ENCODE peak calls at places on chromosomes 12 and 14, in five cellular contexts. N is H1, H is heart left ventricle, V is adrenal gland, R is transverse colon. I is an unnamed sample. For H3K4me1, the result is how much of the 10 kb centered on the place peaks cover.

GRCh38 chr12:11705010-11705409 is 55.5 kb downstream of the ETV6 start:
- DNase-seq in N (no peak), V (peak), R (no peak), H (no peak), I (no peak)

GRCh38 chr12:123363385-123363742 is 1.3 kb downstream of the SBNO1 start:
- DNase-seq in N (no peak), V (no peak), R (no peak), H (no peak), I (no peak)

GRCh38 chr12:123723765-123724164 is 11.6 kb downstream of the ATP6V0A2 start:
- DNase-seq in V (no peak), N (no peak), H (no peak), R (no peak), I (no peak)

GRCh38 chr12:101700299-101700820 is 2.9 kb downstream of the CHPT1 start:
- DNase-seq in N (no peak), H (no peak), V (no peak), R (no peak), I (no peak)

GRCh38 chr12:121858662-121859572 is at the start of gene HPD:
- DNase-seq in R (peak), H (peak), N (no peak), V (peak), I (peak)

GRCh38 chr14:99619873-99620834 is 16.1 kb upstream of the CCDC85C start:
- DNase-seq in N (no peak), R (no peak), V (no peak), H (no peak), I (no peak)

GRCh38 chr12:15590180-15590826 is 198.9 kb downstream of the EPS8 start:
- DNase-seq in H (peak), V (peak), N (peak), R (peak), I (peak)

GRCh38 chr12:114316076-114316475 is 89.9 kb downstream of the TBX5 start:
- DNase-seq in N (peak), V (no peak), R (no peak), H (no peak), I (no peak)

GRCh38 chr12:51085757-51086156 is 2.4 kb upstream of the CSRNP2 start:
- DNase-seq in H (no peak), N (no peak), R (no peak), V (no peak), I (no peak)

GRCh38 chr12:13390381-13390856 is 193.9 kb downstream of the EMP1 start:
- DNase-seq in H (peak), N (no peak), V (peak), R (peak), I (peak)

GRCh38 chr14:102929349-102930137 is 7.1 kb downstream of the AMN start:
- DNase-seq in R (peak), H (no peak), V (no peak), N (no peak), I (no peak)

GRCh38 chr12:127886821-127887220 is 380.1 kb upstream of the TMEM132C start:
- DNase-seq in H (no peak), R (no peak), N (no peak), V (no peak), I (no peak)

GRCh38 chr12:25189656-25190055 is 5.3 kb downstream of the DNAI7 start:
- DNase-seq in V (no peak), R (no peak), H (no peak), N (no peak), I (no peak)

GRCh38 chr14:54622189-54622958 is 55.4 kb downstream of the SAMD4A start:
- DNase-seq in R (no peak), V (no peak), N (no peak), H (no peak), I (no peak)

GRCh38 chr14:38150075-38150474 is 57.6 kb upstream of the SSTR1 start:
- DNase-seq in V (no peak), R (no peak), N (no peak), H (no peak), I (no peak)

GRCh38 chr12:52074656-52075408 is 4.7 kb upstream of the SMIM41 start:
- DNase-seq in N (no peak), R (no peak), V (no peak), H (no peak), I (no peak)

GRCh38 chr14:68794856-68795601 is 2.2 kb upstream of the ZFP36L1 start:
- DNase-seq in N (no peak), H (no peak), V (peak), R (peak), I (peak)

GRCh38 chr14:100471451-100472093 is 115.6 kb downstream of the BEGAIN start:
- DNase-seq in V (no peak), R (no peak), H (no peak), N (no peak), I (no peak)

GRCh38 chr14:91947196-91948184 is at the start of gene FBLN5:
- DNase-seq in N (peak), R (peak), H (peak), V (peak), I (peak)

GRCh38 chr12:75994069-75994740 is 37.4 kb downstream of the PHLDA1 start:
- DNase-seq in N (no peak), V (no peak), R (no peak), H (no peak), I (no peak)

GRCh38 chr14:38197761-38198345 is 9.9 kb upstream of the SSTR1 start:
- DNase-seq in V (no peak), H (no peak), N (no peak), R (no peak), I (no peak)

GRCh38 chr14:102898776-102899515 is 23.5 kb upstream of the AMN start:
- DNase-seq in V (no peak), R (peak), H (no peak), N (no peak), I (no peak)

GRCh38 chr14:53001787-53002378 is 51.0 kb upstream of the FERMT2 start:
- DNase-seq in H (peak), N (no peak), V (no peak), R (no peak), I (no peak)

GRCh38 chr14:24219080-24219479 is 3.2 kb upstream of the MDP1 start:
- DNase-seq in V (no peak), N (no peak), H (no peak), R (no peak), I (no peak)

GRCh38 chr12:47193066-47193465 is 113.3 kb upstream of the AMIGO2 start:
- DNase-seq in V (no peak), N (no peak), R (no peak), H (no peak), I (no peak)

GRCh38 chr14:93108105-93108504 is 7.6 kb downstream of the ITPK1 start:
- DNase-seq in V (no peak), N (no peak), R (no peak), H (no peak), I (no peak)

GRCh38 chr12:2052861-2053674 is at the start of gene CACNA1C:
- DNase-seq in V (peak), H (peak), R (peak), N (no peak), I (peak)

GRCh38 chr14:50373959-50374358 is 22.7 kb downstream of the CDKL1 start:
- DNase-seq in H (no peak), R (no peak), V (no peak), N (no peak), I (no peak)

GRCh38 chr14:28830115-28830534 is 63.5 kb downstream of the FOXG1 start:
- DNase-seq in H (no peak), R (no peak), N (no peak), V (no peak), I (peak)

DNA sequence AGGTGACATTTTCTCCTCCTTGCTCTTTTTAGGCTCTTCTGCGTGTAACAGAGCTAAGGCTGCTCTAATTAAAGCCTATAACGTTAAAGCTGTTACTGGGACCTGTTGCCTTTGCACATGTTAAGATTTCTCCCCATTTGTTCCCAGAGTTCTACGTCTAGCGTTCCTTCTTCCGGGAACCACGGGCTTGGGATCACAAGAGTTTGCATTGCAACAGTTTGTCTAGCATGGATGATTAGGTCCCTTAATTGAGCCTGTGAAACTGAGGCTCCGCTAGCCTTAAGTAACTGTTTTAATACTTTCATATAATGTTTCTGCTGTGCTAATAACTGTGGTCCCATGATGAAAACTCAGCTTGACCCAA is 16.7 kb upstream of the LYZ start:
- DNase-seq in N (no peak), V (no peak), R (peak), H (no peak), I (no peak)
- TF ChIP-seq POLR2A in N (no peak), V (no peak), R (no peak), H (no peak), I (no peak)

GRCh38 chr12:30926243-30927209 is at the start of gene TSPAN11:
- DNase-seq in N (peak), R (no peak), V (no peak), H (peak), I (peak)
- H3K27ac ChIP-seq in N (no peak), R (peak), V (no peak), H (peak), I (no peak)

GRCh38 chr12:5087831-5088554 is 44.3 kb downstream of the KCNA5 start:
- DNase-seq in H (no peak), V (no peak), N (no peak), R (no peak), I (no peak)
- H3K4me1 ChIP-seq in H (under half), V (under half), N (under half), R (under half), I (under half)

GRCh38 chr14:75275598-75275997 is 3.0 kb upstream of the FOS start:
- DNase-seq in N (no peak), V (no peak), H (no peak), R (no peak), I (no peak)

GRCh38 chr14:75279153-75279738 is 618 bp downstream of the FOS start:
- DNase-seq in V (peak), R (peak), N (no peak), H (peak), I (peak)

GRCh38 chr14:75277796-75278421 is 719 bp upstream of the FOS start:
- DNase-seq in R (no peak), V (no peak), N (no peak), H (no peak), I (no peak)

GRCh38 chr14:75278422-75279152 is at the start of gene FOS:
- DNase-seq in N (no peak), H (peak), V (peak), R (peak), I (peak)

DNA sequence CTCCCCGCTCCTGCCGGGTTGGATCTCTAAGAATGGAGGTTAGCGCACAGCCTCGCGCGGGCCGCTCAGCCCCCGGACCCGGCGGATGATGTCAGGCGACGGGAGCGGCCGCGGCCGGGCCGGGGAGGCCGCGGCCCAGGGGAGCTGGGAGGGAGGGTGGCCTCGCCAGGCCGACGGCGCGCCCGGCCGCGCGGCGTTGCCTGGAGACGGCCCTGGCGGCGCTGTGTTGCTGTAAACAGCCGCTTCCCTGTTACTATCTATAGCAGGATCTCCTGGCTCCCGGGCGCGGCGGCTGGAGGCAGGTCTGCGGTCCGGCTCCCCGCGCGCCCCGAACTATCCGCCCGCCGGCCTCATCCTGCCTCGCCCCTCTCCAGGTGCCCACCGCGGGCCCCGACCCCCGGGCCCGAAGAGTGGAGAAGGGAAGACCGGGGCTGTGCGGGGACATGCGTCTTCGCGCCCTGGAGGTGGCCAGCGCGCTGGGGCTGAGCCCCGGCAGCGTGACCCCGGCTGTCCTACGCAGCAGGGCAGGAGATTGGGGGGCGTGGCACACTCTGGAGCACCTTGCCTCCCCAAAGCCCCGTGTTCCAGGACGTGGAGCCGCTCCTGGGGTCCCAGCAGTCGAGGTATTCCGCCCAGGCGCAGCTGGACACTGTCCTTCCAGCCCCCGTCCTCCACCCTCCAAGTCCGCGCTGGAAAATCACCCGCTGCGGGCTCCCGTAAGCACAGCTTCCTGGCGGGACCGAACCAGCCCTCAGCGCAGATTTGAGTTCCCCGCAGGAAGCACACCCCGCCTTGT is 1.4 kb upstream of the FOS start:
- DNase-seq in R (peak), V (peak), H (peak), N (no peak), I (peak)
- TF ChIP-seq POLR2A in R (peak), V (peak), H (peak), N (peak), I (no peak)

DNA sequence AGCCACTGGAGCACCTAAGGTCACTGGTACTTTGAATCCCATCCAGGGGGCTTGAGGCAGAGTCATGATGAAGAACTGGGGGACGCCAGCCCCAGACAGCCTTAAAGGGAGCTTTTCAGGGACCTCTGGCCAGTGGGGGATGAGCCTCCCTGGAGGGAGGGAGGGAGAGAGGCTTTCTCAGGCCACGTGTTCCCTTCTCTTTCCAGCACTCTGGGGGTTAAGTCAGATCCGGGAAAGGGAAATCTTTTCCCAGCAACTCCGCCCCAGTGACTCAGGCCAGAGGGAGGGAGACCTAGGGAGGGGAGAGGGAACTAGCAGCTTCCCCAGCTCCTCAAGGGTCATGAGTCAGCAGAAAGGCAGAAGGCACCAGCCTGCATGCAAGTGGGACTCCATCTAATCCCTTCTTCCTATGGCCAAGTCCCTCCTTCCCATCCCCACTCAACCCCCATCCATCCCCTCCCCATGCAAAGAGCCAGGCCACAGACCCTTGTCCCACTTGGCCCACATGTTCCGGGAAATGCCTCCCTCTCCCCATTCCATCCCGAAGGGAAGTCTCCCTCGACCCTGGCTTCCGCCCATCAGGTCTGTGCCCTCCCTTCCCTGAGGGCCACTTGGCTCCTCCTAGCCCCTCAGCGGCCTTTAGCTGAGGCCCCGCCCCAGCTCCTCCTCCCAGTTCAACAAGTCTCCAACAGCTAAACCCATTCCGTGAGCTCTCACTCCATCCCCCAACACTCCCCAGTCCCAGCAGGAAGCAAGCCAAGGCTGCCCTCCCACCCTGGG is 5.6 kb downstream of the TNFRSF1A start:
- DNase-seq in N (peak), R (peak), H (peak), V (peak), I (peak)
- H3K27ac ChIP-seq in N (peak), R (peak), H (peak), V (peak), I (peak)

DNA sequence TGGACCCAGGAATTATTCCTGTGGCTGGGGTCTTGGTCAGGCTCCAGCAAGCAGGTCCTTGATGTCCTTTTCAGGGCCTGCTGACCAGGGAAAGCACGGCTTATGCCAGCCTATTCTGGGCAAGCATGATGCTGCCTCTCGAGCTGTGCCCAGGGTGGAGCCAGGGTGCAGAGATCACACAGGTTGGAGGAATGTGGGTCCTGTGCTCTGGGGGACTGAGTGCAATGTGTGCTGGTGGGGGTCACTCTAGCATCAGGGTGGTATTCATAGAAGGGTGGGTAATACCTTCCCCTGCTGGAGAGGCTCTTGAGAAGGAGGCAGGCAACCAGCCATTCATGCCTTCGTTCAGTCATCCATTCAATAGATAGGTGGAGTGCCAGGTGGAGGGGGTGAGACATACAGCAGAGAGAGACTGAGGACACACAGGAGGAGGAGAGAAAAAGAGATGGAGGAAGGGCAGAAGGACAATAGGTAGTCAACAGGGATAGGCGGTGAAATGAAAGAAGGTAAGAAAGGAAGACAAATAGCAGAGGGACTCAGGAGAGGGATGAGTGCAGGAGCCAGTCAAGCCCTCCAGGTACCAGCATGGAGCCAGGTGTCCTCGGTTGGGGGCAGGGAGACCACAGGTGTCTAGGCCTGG is 5.1 kb upstream of the ZNF385A start:
- DNase-seq in N (no peak), R (no peak), H (no peak), V (no peak), I (no peak)
- H3K4me1 ChIP-seq in N (half or more), R (under half), H (under half), V (under half), I (under half)

GRCh38 chr12:120199595-120200306 is 1.2 kb downstream of the RPLP0 start:
- DNase-seq in V (no peak), N (no peak), H (no peak), R (no peak), I (peak)
- TF ChIP-seq POLR2A in V (no peak), N (no peak), H (no peak), R (no peak), I (no peak)